ENCODE peak calls at places on chromosome 17, in seven cellular contexts. One of them, this sample, is unnamed.

GRCh38 chr17:28916302-28916934 is 13.5 kb upstream of the DHRS13 start:
- DNase-seq in astrocyte of the cerebellum: peak
- DNase-seq in upper lobe of right lung: peak
- DNase-seq in A549: peak
- DNase-seq in IMR-90: peak
- DNase-seq in AG09319: no peak
- DNase-seq in neural crest cell: peak
- DNase-seq in this sample: no peak

GRCh38 chr17:82458130-82458884 is at the start of gene NARF:
- DNase-seq in astrocyte of the cerebellum: peak
- DNase-seq in neural crest cell: peak
- DNase-seq in upper lobe of right lung: peak
- DNase-seq in IMR-90: peak
- DNase-seq in A549: peak
- DNase-seq in AG09319: peak
- DNase-seq in this sample: peak

GRCh38 chr17:20156196-20157077 is 147.3 kb downstream of the SPECC1 start:
- DNase-seq in IMR-90: peak
- DNase-seq in neural crest cell: no peak
- DNase-seq in AG09319: no peak
- DNase-seq in A549: peak
- DNase-seq in astrocyte of the cerebellum: no peak
- DNase-seq in upper lobe of right lung: peak
- DNase-seq in this sample: no peak

GRCh38 chr17:21129023-21129681 is 2.4 kb downstream of the DHRS7B start:
- DNase-seq in upper lobe of right lung: no peak
- DNase-seq in A549: peak
- DNase-seq in neural crest cell: no peak
- DNase-seq in IMR-90: peak
- DNase-seq in AG09319: no peak
- DNase-seq in astrocyte of the cerebellum: peak
- DNase-seq in this sample: peak

GRCh38 chr17:62705781-62706597 is 78.5 kb downstream of the MRC2 start:
- DNase-seq in A549: no peak
- DNase-seq in AG09319: no peak
- DNase-seq in IMR-90: peak
- DNase-seq in neural crest cell: no peak
- DNase-seq in upper lobe of right lung: peak
- DNase-seq in astrocyte of the cerebellum: no peak
- DNase-seq in this sample: no peak

GRCh38 chr17:75909051-75909811 is 4.5 kb upstream of the MRPL38 start:
- DNase-seq in astrocyte of the cerebellum: no peak
- DNase-seq in IMR-90: no peak
- DNase-seq in AG09319: no peak
- DNase-seq in neural crest cell: no peak
- DNase-seq in A549: no peak
- DNase-seq in upper lobe of right lung: peak
- DNase-seq in this sample: no peak

GRCh38 chr17:64537488-64537887 is 30.7 kb downstream of the CEP95 start:
- DNase-seq in upper lobe of right lung: no peak
- DNase-seq in neural crest cell: no peak
- DNase-seq in A549: no peak
- DNase-seq in IMR-90: no peak
- DNase-seq in AG09319: no peak
- DNase-seq in astrocyte of the cerebellum: no peak
- DNase-seq in this sample: no peak

GRCh38 chr17:28612936-28613872 is 781 bp downstream of the RSKR start:
- DNase-seq in AG09319: no peak
- DNase-seq in neural crest cell: peak
- DNase-seq in A549: peak
- DNase-seq in astrocyte of the cerebellum: peak
- DNase-seq in IMR-90: peak
- DNase-seq in upper lobe of right lung: no peak
- DNase-seq in this sample: no peak

GRCh38 chr17:40325156-40326013 is 16.4 kb downstream of the RARA start:
- DNase-seq in neural crest cell: no peak
- DNase-seq in IMR-90: no peak
- DNase-seq in AG09319: no peak
- DNase-seq in upper lobe of right lung: no peak
- DNase-seq in astrocyte of the cerebellum: no peak
- DNase-seq in A549: no peak
- DNase-seq in this sample: no peak

GRCh38 chr17:64441772-64442549 is 7.0 kb upstream of the MILR1 start:
- DNase-seq in neural crest cell: no peak
- DNase-seq in upper lobe of right lung: no peak
- DNase-seq in A549: no peak
- DNase-seq in IMR-90: peak
- DNase-seq in astrocyte of the cerebellum: no peak
- DNase-seq in AG09319: no peak
- DNase-seq in this sample: peak

GRCh38 chr17:45740553-45741330 is 43.4 kb upstream of the CRHR1 start:
- DNase-seq in A549: peak
- DNase-seq in AG09319: no peak
- DNase-seq in IMR-90: peak
- DNase-seq in astrocyte of the cerebellum: no peak
- DNase-seq in neural crest cell: peak
- DNase-seq in upper lobe of right lung: no peak
- DNase-seq in this sample: peak

GRCh38 chr17:35743911-35744328 is 9.1 kb downstream of the GAS2L2 start:
- DNase-seq in A549: peak
- DNase-seq in upper lobe of right lung: no peak
- DNase-seq in neural crest cell: peak
- DNase-seq in IMR-90: peak
- DNase-seq in AG09319: no peak
- DNase-seq in astrocyte of the cerebellum: peak
- DNase-seq in this sample: no peak

GRCh38 chr17:71304498-71305158 is 816.2 kb upstream of the SOX9 start:
- DNase-seq in AG09319: no peak
- DNase-seq in upper lobe of right lung: no peak
- DNase-seq in A549: no peak
- DNase-seq in neural crest cell: no peak
- DNase-seq in astrocyte of the cerebellum: no peak
- DNase-seq in IMR-90: no peak
- DNase-seq in this sample: no peak

GRCh38 chr17:59329558-59330313 is 1.7 kb upstream of the YPEL2 start:
- DNase-seq in upper lobe of right lung: peak
- DNase-seq in astrocyte of the cerebellum: peak
- DNase-seq in neural crest cell: peak
- DNase-seq in IMR-90: peak
- DNase-seq in A549: peak
- DNase-seq in AG09319: peak
- DNase-seq in this sample: peak

GRCh38 chr17:17359271-17359670 is 56.1 kb downstream of the NT5M start:
- DNase-seq in AG09319: no peak
- DNase-seq in neural crest cell: no peak
- DNase-seq in IMR-90: no peak
- DNase-seq in upper lobe of right lung: peak
- DNase-seq in A549: no peak
- DNase-seq in astrocyte of the cerebellum: no peak
- DNase-seq in this sample: no peak

DNA sequence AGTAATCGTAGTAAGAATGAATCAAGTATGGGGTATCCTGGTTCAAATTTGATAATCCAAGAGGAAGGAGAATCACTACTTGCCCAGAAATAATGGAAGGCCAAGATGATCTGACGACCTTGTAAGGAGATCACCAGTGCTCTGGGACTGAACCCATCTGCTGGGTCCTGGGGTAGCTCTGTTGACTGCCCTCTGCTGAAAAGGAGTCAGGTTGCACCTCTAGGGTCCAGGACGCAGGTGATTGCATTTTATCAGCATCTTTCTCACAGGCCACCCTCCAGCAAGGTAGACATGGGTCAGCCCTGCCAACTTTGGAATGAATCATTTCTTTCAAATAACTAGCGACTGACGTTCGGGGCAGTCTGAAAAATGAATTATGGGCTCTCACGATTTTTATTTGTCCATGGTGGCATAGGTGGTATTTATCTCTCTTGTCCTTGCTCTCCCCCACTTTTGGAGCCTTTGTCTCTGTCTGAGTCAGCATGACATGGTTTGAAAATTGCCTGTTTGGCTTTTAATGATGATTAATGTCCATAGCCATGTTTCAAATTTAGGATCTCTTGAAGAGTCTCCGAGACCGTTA is 163.7 kb downstream of the MSI2 start:
- DNase-seq in AG09319: no peak
- DNase-seq in upper lobe of right lung: no peak
- DNase-seq in astrocyte of the cerebellum: no peak
- DNase-seq in A549: peak
- DNase-seq in IMR-90: no peak
- DNase-seq in neural crest cell: no peak
- DNase-seq in this sample: no peak
- TF ChIP-seq CTCF in AG09319: no peak
- TF ChIP-seq CTCF in upper lobe of right lung: no peak
- TF ChIP-seq CTCF in astrocyte of the cerebellum: no peak
- TF ChIP-seq CTCF in A549: no peak
- TF ChIP-seq CTCF in IMR-90: no peak
- TF ChIP-seq CTCF in neural crest cell: no peak
- TF ChIP-seq CTCF in this sample: no peak

DNA sequence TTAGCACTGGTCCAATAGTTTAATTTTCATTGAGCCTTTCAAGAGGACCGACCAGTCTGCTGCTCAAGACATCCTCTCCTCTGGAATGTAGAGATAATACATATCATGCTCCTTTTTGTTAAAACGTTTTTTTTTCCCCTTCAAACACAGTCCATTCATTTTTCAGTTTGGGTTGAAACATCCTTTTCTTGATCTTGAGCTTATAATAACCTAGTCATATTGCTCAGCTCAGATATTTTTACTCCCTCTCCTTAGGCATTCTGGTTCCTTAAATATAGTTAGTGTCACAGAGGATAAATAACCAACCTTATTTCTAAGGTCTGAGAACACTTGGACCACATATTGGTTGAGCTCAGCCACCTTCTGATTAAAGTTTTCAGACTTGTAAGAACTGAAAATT is 12.8 kb downstream of the ANKRD40CL start:
- DNase-seq in neural crest cell: no peak
- DNase-seq in A549: no peak
- DNase-seq in upper lobe of right lung: no peak
- DNase-seq in IMR-90: no peak
- DNase-seq in AG09319: no peak
- DNase-seq in astrocyte of the cerebellum: no peak
- DNase-seq in this sample: no peak
- TF ChIP-seq CTCF in neural crest cell: no peak
- TF ChIP-seq CTCF in A549: no peak
- TF ChIP-seq CTCF in upper lobe of right lung: no peak
- TF ChIP-seq CTCF in IMR-90: no peak
- TF ChIP-seq CTCF in AG09319: no peak
- TF ChIP-seq CTCF in astrocyte of the cerebellum: no peak
- TF ChIP-seq CTCF in this sample: no peak

DNA sequence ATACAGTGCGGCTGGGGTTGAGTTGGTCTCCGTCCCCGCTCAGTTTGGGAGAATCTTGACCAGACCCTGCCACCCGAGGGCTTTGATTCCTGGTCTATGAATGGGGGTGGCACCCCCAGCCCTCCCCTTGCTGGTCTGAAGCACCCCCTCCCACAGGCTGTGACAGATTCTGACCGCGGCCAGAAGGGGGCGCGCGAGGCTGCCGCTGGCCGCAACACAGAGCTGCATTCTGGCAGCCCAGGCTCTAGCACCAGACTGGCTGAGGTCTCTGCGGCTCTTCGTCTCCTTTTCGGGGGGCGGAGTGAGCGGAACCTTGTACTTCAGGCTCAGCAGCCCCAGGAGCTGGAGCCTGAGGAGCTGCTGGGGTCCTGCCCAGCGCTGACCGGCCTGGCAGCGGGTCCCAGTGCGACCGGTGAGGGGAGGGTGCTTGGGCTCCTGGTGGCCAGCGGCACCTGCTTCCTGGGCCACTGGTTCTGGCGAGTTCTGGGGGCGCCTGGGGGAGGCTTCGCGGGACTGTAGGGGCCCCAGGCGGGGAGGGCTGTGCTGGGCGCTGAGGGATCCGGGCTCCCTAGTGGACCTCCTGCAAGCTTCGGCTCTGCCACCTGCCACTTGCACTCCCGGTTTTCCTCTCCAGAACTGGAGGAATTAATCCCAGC is 1011.6 kb downstream of the KCNJ18 start:
- DNase-seq in upper lobe of right lung: no peak
- DNase-seq in AG09319: no peak
- DNase-seq in A549: peak
- DNase-seq in neural crest cell: no peak
- DNase-seq in IMR-90: no peak
- DNase-seq in astrocyte of the cerebellum: no peak
- DNase-seq in this sample: no peak
- TF ChIP-seq CTCF in upper lobe of right lung: no peak
- TF ChIP-seq CTCF in AG09319: no peak
- TF ChIP-seq CTCF in A549: peak
- TF ChIP-seq CTCF in neural crest cell: no peak
- TF ChIP-seq CTCF in IMR-90: no peak
- TF ChIP-seq CTCF in astrocyte of the cerebellum: no peak
- TF ChIP-seq CTCF in this sample: no peak

DNA sequence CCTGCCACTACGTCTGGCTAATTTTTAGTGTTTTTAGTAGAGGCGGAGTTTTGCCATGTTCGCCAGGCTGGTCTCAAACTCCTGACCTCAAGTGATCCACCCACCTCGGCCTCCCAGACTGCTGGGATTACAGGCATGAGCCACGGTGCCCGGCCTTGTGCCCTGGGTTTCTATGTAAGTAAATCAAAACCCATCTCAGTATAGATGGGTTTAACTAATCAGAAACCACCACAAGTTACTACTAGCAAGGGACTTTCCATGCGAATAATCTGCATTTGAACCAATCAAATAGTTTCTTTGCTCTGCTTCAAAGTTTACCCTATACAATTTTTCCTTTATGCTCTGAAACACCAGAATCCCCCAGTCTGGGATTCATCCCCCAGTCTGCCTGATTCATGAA is 16.5 kb upstream of the EIF1 start:
- DNase-seq in neural crest cell: no peak
- DNase-seq in upper lobe of right lung: no peak
- DNase-seq in IMR-90: no peak
- DNase-seq in astrocyte of the cerebellum: no peak
- DNase-seq in A549: no peak
- DNase-seq in AG09319: no peak
- DNase-seq in this sample: no peak
- TF ChIP-seq CTCF in neural crest cell: no peak
- TF ChIP-seq CTCF in upper lobe of right lung: no peak
- TF ChIP-seq CTCF in IMR-90: no peak
- TF ChIP-seq CTCF in astrocyte of the cerebellum: no peak
- TF ChIP-seq CTCF in A549: no peak
- TF ChIP-seq CTCF in AG09319: no peak
- TF ChIP-seq CTCF in this sample: no peak